ENCODE peak calls at places on chromosomes 13 and 19, in four cellular contexts. G is activated CD4-positive, alpha-beta T cell treated with anti-CD3 and anti-CD28 coated beads, Interleukin-2, amount 50 U/mL, for 1 hour; L is stomach; V is GM10248. B is an unnamed sample.

GRCh38 chr13:87677334-87678234 is 6.4 kb downstream of the SLITRK5 start:
- DNase-seq in G (no peak), L (no peak), V (peak), B (no peak)

GRCh38 chr13:37595162-37595561 is 3.4 kb downstream of the POSTN start:
- DNase-seq in L (no peak), V (no peak), G (no peak), B (no peak)

GRCh38 chr19:50832666-50833065 is 708 bp downstream of the KLK15 start:
- DNase-seq in G (no peak), V (no peak), L (no peak), B (no peak)

GRCh38 chr13:25762795-25763377 is 288.9 kb downstream of the SHISA2 start:
- DNase-seq in V (no peak), L (no peak), G (no peak), B (no peak)

GRCh38 chr13:76976488-76976887 is 15.4 kb upstream of the CLN5 start:
- DNase-seq in L (no peak), G (no peak), V (no peak), B (no peak)

GRCh38 chr13:31067416-31068118 is 94.1 kb downstream of the HSPH1 start:
- DNase-seq in G (no peak), L (no peak), V (no peak), B (no peak)

GRCh38 chr19:38792250-38793111 is 3.5 kb downstream of the LGALS7B start:
- DNase-seq in G (peak), V (peak), L (peak), B (peak)

GRCh38 chr19:43371909-43372308 is 18.4 kb downstream of the CD177 start:
- DNase-seq in V (no peak), G (no peak), L (no peak), B (no peak)

GRCh38 chr19:2210206-2210605 is 25.9 kb downstream of the PLEKHJ1 start:
- DNase-seq in G (no peak), V (no peak), L (no peak), B (no peak)

GRCh38 chr19:34512254-34512796 is 30.8 kb downstream of the WTIP start:
- DNase-seq in G (no peak), V (peak), L (no peak), B (no peak)

GRCh38 chr19:23596872-23597271 is 90.1 kb downstream of the ZNF675 start:
- DNase-seq in L (no peak), V (no peak), G (no peak), B (no peak)

GRCh38 chr19:43518051-43518450 is 8.9 kb downstream of the ETHE1 start:
- DNase-seq in G (no peak), L (no peak), V (no peak), B (no peak)

GRCh38 chr19:43623889-43624670 is 4.7 kb upstream of the ZNF428 start:
- DNase-seq in L (no peak), V (no peak), G (no peak), B (no peak)

GRCh38 chr13:111243981-111244380 is 76.5 kb upstream of the TEX29 start:
- DNase-seq in L (no peak), G (no peak), V (no peak), B (no peak)

GRCh38 chr13:101624210-101624922 is 171.9 kb downstream of the ITGBL1 start:
- DNase-seq in V (no peak), L (no peak), G (no peak), B (no peak)

GRCh38 chr13:45784755-45785675 is 66.5 kb downstream of the SIAH3 start:
- DNase-seq in L (no peak), G (no peak), V (no peak), B (no peak)

GRCh38 chr13:111850458-111850857 is 216.5 kb upstream of the SOX1 start:
- DNase-seq in V (no peak), L (no peak), G (no peak), B (no peak)

GRCh38 chr13:114151565-114152284 is 19.3 kb upstream of the RASA3 start:
- DNase-seq in V (no peak), G (peak), L (peak), B (no peak)

GRCh38 chr13:113928701-113929627 is 44.9 kb downstream of the C13orf46 start:
- DNase-seq in G (no peak), V (no peak), L (peak), B (no peak)

GRCh38 chr19:7944177-7944761 is 803 bp upstream of the TIMM44 start:
- DNase-seq in G (peak), L (peak), V (peak), B (peak)

GRCh38 chr19:8592231-8593009 is 15.2 kb upstream of the MYO1F start:
- DNase-seq in V (peak), L (peak), G (peak), B (peak)

GRCh38 chr13:38814331-38814730 is 127.5 kb downstream of the FREM2 start:
- DNase-seq in V (no peak), G (no peak), L (peak), B (no peak)

GRCh38 chr13:27379126-27379525 is 45.3 kb upstream of the GTF3A start:
- DNase-seq in L (no peak), G (no peak), V (no peak), B (no peak)

GRCh38 chr13:112059457-112060317 is 7.3 kb upstream of the SOX1 start:
- DNase-seq in V (no peak), L (no peak), G (no peak), B (no peak)

GRCh38 chr19:47348819-47349795 is at the start of gene DHX34:
- DNase-seq in L (peak), G (peak), V (peak), B (peak)

GRCh38 chr19:16295071-16295470 is 29.6 kb upstream of the KLF2 start:
- DNase-seq in V (no peak), L (no peak), G (no peak), B (no peak)